ENCODE peak calls at places on chromosome 16, in seven cellular contexts. One of them, this sample, is unnamed.
A peak's percentile ranks its signal among the peaks of the same experiment; 100 is the strongest.

GRCh38 chr16:1527836-1528811 is 5.3 kb upstream of the TMEM204 start:
- DNase-seq in IMR-90: no peak
- DNase-seq in neuronal stem cell: no peak
- DNase-seq in H9: no peak
- DNase-seq in H1: no peak
- DNase-seq in mesenchymal stem cell: no peak
- DNase-seq in trophoblast cell: no peak
- DNase-seq in this sample: no peak

GRCh38 chr16:88368036-88368435 is 14.7 kb upstream of the ZNF469 start:
- DNase-seq in neuronal stem cell: no peak
- DNase-seq in mesenchymal stem cell: no peak
- DNase-seq in H9: no peak
- DNase-seq in trophoblast cell: no peak
- DNase-seq in H1: no peak
- DNase-seq in IMR-90: no peak
- DNase-seq in this sample: no peak

GRCh38 chr16:85755929-85756768 is 5.3 kb upstream of the C16orf74 start:
- DNase-seq in mesenchymal stem cell: peak; percentile 18
- DNase-seq in IMR-90: peak; percentile 62
- DNase-seq in H9: no peak
- DNase-seq in H1: no peak
- DNase-seq in trophoblast cell: no peak
- DNase-seq in neuronal stem cell: no peak
- DNase-seq in this sample: no peak

GRCh38 chr16:86220552-86220951 is 289.8 kb upstream of the FOXF1 start:
- DNase-seq in H9: no peak
- DNase-seq in H1: no peak
- DNase-seq in mesenchymal stem cell: peak; percentile 64
- DNase-seq in IMR-90: peak; percentile 64
- DNase-seq in trophoblast cell: no peak
- DNase-seq in neuronal stem cell: no peak
- DNase-seq in this sample: no peak

GRCh38 chr16:88698694-88699045 is 7.5 kb downstream of the RNF166 start:
- DNase-seq in H1: no peak
- DNase-seq in IMR-90: no peak
- DNase-seq in neuronal stem cell: no peak
- DNase-seq in H9: no peak
- DNase-seq in trophoblast cell: no peak
- DNase-seq in mesenchymal stem cell: no peak
- DNase-seq in this sample: no peak

GRCh38 chr16:56245197-56245596 is 53.9 kb downstream of the GNAO1 start:
- DNase-seq in mesenchymal stem cell: peak; percentile 27
- DNase-seq in neuronal stem cell: no peak
- DNase-seq in trophoblast cell: peak; percentile 61
- DNase-seq in IMR-90: peak; percentile 8
- DNase-seq in H1: no peak
- DNase-seq in H9: no peak
- DNase-seq in this sample: peak; percentile 40

GRCh38 chr16:20867585-20867984 is 32.6 kb downstream of the DCUN1D3 start:
- DNase-seq in H1: no peak
- DNase-seq in H9: no peak
- DNase-seq in mesenchymal stem cell: no peak
- DNase-seq in trophoblast cell: no peak
- DNase-seq in neuronal stem cell: no peak
- DNase-seq in IMR-90: peak; percentile 46
- DNase-seq in this sample: no peak

GRCh38 chr16:82639666-82640336 is 13.0 kb downstream of the CDH13 start:
- DNase-seq in IMR-90: peak; percentile 58
- DNase-seq in H1: no peak
- DNase-seq in trophoblast cell: peak; percentile 35
- DNase-seq in mesenchymal stem cell: peak; percentile 79
- DNase-seq in H9: peak; percentile 74
- DNase-seq in neuronal stem cell: peak; percentile 56
- DNase-seq in this sample: peak; percentile 73

GRCh38 chr16:75288596-75289120 is 37.2 kb upstream of the BCAR1 start:
- DNase-seq in IMR-90: no peak
- DNase-seq in neuronal stem cell: no peak
- DNase-seq in trophoblast cell: no peak
- DNase-seq in H9: no peak
- DNase-seq in mesenchymal stem cell: no peak
- DNase-seq in H1: no peak
- DNase-seq in this sample: no peak

GRCh38 chr16:85321856-85322271 is 209.6 kb upstream of the CIBAR2 start:
- DNase-seq in mesenchymal stem cell: peak; percentile 78
- DNase-seq in neuronal stem cell: no peak
- DNase-seq in H1: no peak
- DNase-seq in trophoblast cell: no peak
- DNase-seq in IMR-90: peak; percentile 89
- DNase-seq in H9: no peak
- DNase-seq in this sample: no peak

GRCh38 chr16:77043076-77043475 is 147.9 kb upstream of the MON1B start:
- DNase-seq in mesenchymal stem cell: peak; percentile 5
- DNase-seq in trophoblast cell: peak; percentile 40
- DNase-seq in H9: no peak
- DNase-seq in H1: no peak
- DNase-seq in neuronal stem cell: no peak
- DNase-seq in IMR-90: no peak
- DNase-seq in this sample: peak; percentile 39

GRCh38 chr16:77035361-77035760 is 155.6 kb upstream of the MON1B start:
- DNase-seq in H9: no peak
- DNase-seq in trophoblast cell: no peak
- DNase-seq in mesenchymal stem cell: no peak
- DNase-seq in neuronal stem cell: no peak
- DNase-seq in H1: no peak
- DNase-seq in IMR-90: no peak
- DNase-seq in this sample: no peak

GRCh38 chr16:77041468-77041867 is 149.5 kb upstream of the MON1B start:
- DNase-seq in H9: no peak
- DNase-seq in neuronal stem cell: no peak
- DNase-seq in H1: no peak
- DNase-seq in mesenchymal stem cell: no peak
- DNase-seq in IMR-90: no peak
- DNase-seq in trophoblast cell: no peak
- DNase-seq in this sample: no peak

GRCh38 chr16:77037696-77038347 is 153.2 kb upstream of the MON1B start:
- DNase-seq in IMR-90: no peak
- DNase-seq in H1: no peak
- DNase-seq in mesenchymal stem cell: no peak
- DNase-seq in neuronal stem cell: no peak
- DNase-seq in trophoblast cell: peak; percentile 6
- DNase-seq in H9: peak; percentile 27
- DNase-seq in this sample: peak; percentile 32
- H3K79me1 ChIP-seq in IMR-90: no peaks in the 10 kb centered on the region
- H3K79me1 ChIP-seq in H1: no peaks in the 10 kb centered on the region
- H3K79me1 ChIP-seq in mesenchymal stem cell: no peaks in the 10 kb centered on the region
- H3K79me1 ChIP-seq in neuronal stem cell: no peaks in the 10 kb centered on the region
- H3K79me1 ChIP-seq in trophoblast cell: peaks cover 3% of the 10 kb centered on the region
- H3K79me1 ChIP-seq in H9: no peaks in the 10 kb centered on the region
- H3K79me1 ChIP-seq in this sample: no peaks in the 10 kb centered on the region

GRCh38 chr16:84177740-84178070 is 9.2 kb downstream of the TAF1C start:
- DNase-seq in H1: no peak
- DNase-seq in trophoblast cell: peak; percentile 32
- DNase-seq in mesenchymal stem cell: peak; percentile 51
- DNase-seq in H9: no peak
- DNase-seq in neuronal stem cell: no peak
- DNase-seq in IMR-90: peak; percentile 81
- DNase-seq in this sample: no peak
- H3K4me2 ChIP-seq in H1: no peak overlapping the region
- H3K4me2 ChIP-seq in trophoblast cell: no peak overlapping the region
- H3K4me2 ChIP-seq in mesenchymal stem cell: no peak overlapping the region
- H3K4me2 ChIP-seq in H9: no peak overlapping the region
- H3K4me2 ChIP-seq in neuronal stem cell: no peak overlapping the region
- H3K4me2 ChIP-seq in IMR-90: no peak overlapping the region
- H3K4me2 ChIP-seq in this sample: no peak overlapping the region

DNA sequence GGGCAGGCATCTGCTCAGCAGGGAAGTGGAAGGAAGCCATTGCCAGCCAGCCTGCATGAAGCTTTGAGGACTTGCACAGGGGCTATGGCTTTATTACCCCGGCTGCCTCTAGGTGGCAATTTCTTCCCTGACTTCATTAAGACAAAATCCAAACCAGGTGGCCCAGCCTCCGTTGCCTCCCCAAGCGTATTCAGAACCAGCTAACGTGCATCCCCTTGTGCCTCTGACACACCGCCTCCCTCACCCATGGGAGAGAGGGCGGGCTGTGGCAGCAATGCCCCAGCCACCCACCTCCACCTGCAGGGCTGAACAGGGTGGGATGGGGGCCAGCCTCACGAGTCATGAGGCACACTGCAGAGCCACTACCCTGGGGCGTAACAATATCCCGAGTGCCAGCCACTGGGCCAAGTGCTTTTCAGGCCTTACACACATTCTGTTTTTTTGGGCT is 6.8 kb downstream of the KIFC3 start:
- DNase-seq in H1: no peak
- DNase-seq in mesenchymal stem cell: peak; percentile 54
- DNase-seq in trophoblast cell: peak; percentile 79
- DNase-seq in IMR-90: peak; percentile 38
- DNase-seq in H9: peak; percentile 82
- DNase-seq in neuronal stem cell: no peak
- DNase-seq in this sample: peak; percentile 90
- H3K4me1 ChIP-seq in H1: no peaks in the 10 kb centered on the region
- H3K4me1 ChIP-seq in mesenchymal stem cell: peaks cover 40% of the 10 kb centered on the region
- H3K4me1 ChIP-seq in trophoblast cell: peaks cover 36% of the 10 kb centered on the region
- H3K4me1 ChIP-seq in IMR-90: peaks cover 12% of the 10 kb centered on the region
- H3K4me1 ChIP-seq in H9: peaks cover 6% of the 10 kb centered on the region
- H3K4me1 ChIP-seq in neuronal stem cell: peaks cover 15% of the 10 kb centered on the region
- H3K4me1 ChIP-seq in this sample: peaks cover 28% of the 10 kb centered on the region

GRCh38 chr16:80375513-80375912 is 165.3 kb upstream of the DYNLRB2 start:
- DNase-seq in neuronal stem cell: no peak
- DNase-seq in H9: no peak
- DNase-seq in trophoblast cell: no peak
- DNase-seq in H1: no peak
- DNase-seq in mesenchymal stem cell: no peak
- DNase-seq in IMR-90: no peak
- DNase-seq in this sample: no peak
- H3K79me1 ChIP-seq in neuronal stem cell: no peaks in the 10 kb centered on the region
- H3K79me1 ChIP-seq in H9: no peaks in the 10 kb centered on the region
- H3K79me1 ChIP-seq in trophoblast cell: no peaks in the 10 kb centered on the region
- H3K79me1 ChIP-seq in H1: no peaks in the 10 kb centered on the region
- H3K79me1 ChIP-seq in mesenchymal stem cell: no peaks in the 10 kb centered on the region
- H3K79me1 ChIP-seq in IMR-90: no peaks in the 10 kb centered on the region
- H3K79me1 ChIP-seq in this sample: no peaks in the 10 kb centered on the region

This sample was measured in mesendoderm.